ENCODE peak calls at places on chromosomes 12 and 14, in five cellular contexts. Z is pancreas, P is fibroblast of lung, A is PC-9, X is AG04449. U is an unnamed sample.

GRCh38 chr12:65811968-65812700 is 12.1 kb upstream of the HMGA2 start:
- DNase-seq in Z (no peak), P (no peak), A (no peak), X (no peak), U (no peak)

GRCh38 chr14:36619131-36619530 is 36.7 kb upstream of the NKX2-8 start:
- DNase-seq in Z (no peak), P (no peak), A (no peak), X (no peak), U (no peak)

GRCh38 chr12:716506-716905 is 35.9 kb upstream of the WNK1 start:
- DNase-seq in Z (no peak), P (peak; percentile 57), A (no peak), X (no peak), U (peak; percentile 37)

GRCh38 chr14:37616853-37617252 is 21.4 kb downstream of the TTC6 start:
- DNase-seq in Z (no peak), P (no peak), A (no peak), X (no peak), U (no peak)

GRCh38 chr14:32073537-32074189 is 3.4 kb upstream of the ARHGAP5 start:
- DNase-seq in Z (no peak), P (peak; percentile 69), A (peak; percentile 72), X (no peak), U (no peak)

GRCh38 chr12:47908738-47909137 is 3.9 kb upstream of the VDR start:
- DNase-seq in Z (no peak), P (no peak), A (no peak), X (no peak), U (no peak)

GRCh38 chr14:50967719-50968266 is 23.5 kb upstream of the PYGL start:
- DNase-seq in Z (no peak), P (no peak), A (no peak), X (no peak), U (no peak)

GRCh38 chr14:55834390-55834789 is 254.4 kb downstream of the KTN1 start:
- DNase-seq in Z (no peak), P (no peak), A (no peak), X (no peak), U (no peak)

GRCh38 chr14:92417759-92418158 is 94.8 kb downstream of the SLC24A4 start:
- DNase-seq in Z (no peak), P (no peak), A (no peak), X (no peak), U (no peak)

GRCh38 chr14:104016873-104017650 is 68.4 kb upstream of the ASPG start:
- DNase-seq in Z (no peak), P (peak; percentile 14), A (no peak), X (no peak), U (no peak)

DNA sequence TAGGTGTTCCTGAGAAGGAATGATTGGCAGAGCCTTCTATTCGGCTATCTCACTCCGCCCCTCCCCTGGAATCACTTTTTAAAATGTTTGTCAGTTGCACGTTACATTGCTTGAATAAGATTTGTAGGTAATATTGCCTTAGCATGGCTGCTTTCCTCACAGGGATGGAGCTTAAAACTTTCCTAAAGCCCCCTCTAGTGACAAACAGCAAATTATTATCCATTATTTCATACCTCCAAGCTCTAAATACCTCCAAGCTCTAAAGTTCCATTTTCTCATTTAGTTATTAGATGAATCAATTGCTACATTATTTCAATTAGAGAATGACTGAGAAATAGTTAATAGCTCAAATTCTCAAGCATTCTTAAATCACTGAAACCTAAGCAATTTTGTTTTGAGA is 5.1 kb upstream of the SPATA7 start:
- DNase-seq in Z (no peak), P (peak; percentile 7), A (no peak), X (no peak), U (no peak)
- TF ChIP-seq CTCF in Z (no peak), P (peak; percentile 34), A (no peak), X (no peak), U (peak; percentile 39)

GRCh38 chr12:107998863-107999262 is 130.2 kb upstream of the WSCD2 start:
- DNase-seq in Z (no peak), P (no peak), A (no peak), X (no peak), U (no peak)

GRCh38 chr12:107990325-107990724 is 138.8 kb upstream of the WSCD2 start:
- DNase-seq in Z (no peak), P (no peak), A (no peak), X (no peak), U (peak; percentile 33)

GRCh38 chr12:107992016-107992415 is 137.1 kb upstream of the WSCD2 start:
- DNase-seq in Z (no peak), P (no peak), A (no peak), X (no peak), U (no peak)

DNA sequence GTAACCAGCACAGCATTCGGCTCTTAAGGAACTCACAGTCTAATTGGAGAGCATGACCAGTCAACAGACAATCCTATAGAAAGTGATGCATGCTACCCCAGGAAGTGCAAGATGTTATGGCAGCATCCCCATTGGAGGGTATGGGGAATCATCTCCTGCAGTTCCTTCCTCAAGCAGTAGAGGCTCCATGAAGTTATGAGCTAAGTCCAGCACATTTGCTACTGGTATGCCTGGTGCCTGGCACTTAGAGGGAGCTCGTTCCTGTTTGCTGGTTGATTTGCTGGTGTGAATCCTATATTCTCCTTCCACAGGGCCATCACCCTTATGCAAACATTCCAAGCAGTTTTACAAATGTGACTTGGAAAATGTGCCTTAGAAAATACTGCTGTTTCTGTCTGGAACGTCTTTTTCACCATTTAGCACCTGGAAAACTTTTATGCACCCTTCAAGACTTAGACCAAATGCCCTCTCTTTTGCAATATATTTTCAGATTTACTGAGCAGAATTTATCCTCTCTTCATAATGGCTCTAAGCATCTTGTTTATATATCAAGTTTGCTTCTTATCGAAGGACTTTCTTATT is 136.1 kb upstream of the WSCD2 start:
- DNase-seq in Z (no peak), P (peak; percentile 15), A (no peak), X (no peak), U (no peak)
- TF ChIP-seq CTCF in Z (peak; percentile 23), P (peak; percentile 13), A (peak; percentile 49), X (peak; percentile 42), U (peak; percentile 9)

GRCh38 chr12:97272471-97272870 is 190.1 kb upstream of the RMST start:
- DNase-seq in Z (no peak), P (no peak), A (no peak), X (no peak), U (no peak)

GRCh38 chr12:97276621-97277020 is 186.0 kb upstream of the RMST start:
- DNase-seq in Z (no peak), P (no peak), A (no peak), X (no peak), U (no peak)

GRCh38 chr12:97276198-97276580 is 186.4 kb upstream of the RMST start:
- DNase-seq in Z (no peak), P (no peak), A (no peak), X (no peak), U (peak; percentile 28)

GRCh38 chr12:97277030-97277429 is 185.6 kb upstream of the RMST start:
- DNase-seq in Z (no peak), P (no peak), A (no peak), X (no peak), U (no peak)

DNA sequence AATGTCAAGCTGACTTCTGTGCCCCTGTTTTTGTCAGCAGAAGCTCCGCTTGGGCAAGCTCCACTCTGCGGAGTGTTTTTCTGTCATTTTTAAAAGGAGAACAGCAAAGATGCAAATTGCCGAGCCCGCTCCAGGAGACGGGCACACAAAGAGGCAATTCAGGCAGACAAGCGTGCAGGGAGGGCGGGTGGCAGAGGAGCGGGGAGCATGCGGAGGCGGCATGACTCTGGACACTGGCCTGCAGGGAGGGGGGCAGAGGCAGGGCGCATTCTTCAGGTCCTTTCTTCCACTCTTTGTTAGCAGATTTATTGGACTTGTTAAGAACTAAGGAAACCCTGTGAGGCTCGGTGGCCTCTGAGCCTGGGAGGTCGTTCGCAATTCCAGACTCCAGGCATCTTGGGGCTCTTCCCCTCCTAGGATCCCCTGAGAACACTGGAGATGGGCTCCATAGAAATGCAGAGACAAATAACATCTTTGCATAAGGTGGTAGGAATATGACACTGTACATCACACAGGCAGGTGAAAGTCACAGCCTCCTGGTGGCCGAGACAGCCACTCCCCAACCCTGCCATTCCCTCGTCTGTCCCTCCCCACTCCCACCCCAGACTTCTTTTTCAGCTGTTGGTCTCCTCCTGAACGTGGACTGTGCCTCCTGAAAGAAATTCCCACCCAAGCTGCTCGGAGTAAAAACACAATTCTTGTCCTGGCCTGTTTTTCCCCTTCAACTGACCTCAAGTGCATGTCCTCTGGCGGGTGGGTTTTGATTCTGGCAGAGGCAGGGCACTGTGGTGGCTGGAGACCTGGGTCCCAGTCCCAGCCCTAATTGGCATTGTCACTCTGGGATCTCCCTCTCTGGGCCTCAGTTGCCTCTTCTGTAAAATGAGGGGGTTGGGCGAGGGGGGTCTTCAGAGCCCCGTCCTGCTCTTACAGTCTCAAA is 187.1 kb upstream of the RMST start:
- DNase-seq in Z (peak; percentile 22), P (peak; percentile 10), A (no peak), X (no peak), U (peak; percentile 84)
- TF ChIP-seq CTCF in Z (no peak), P (no peak), A (no peak), X (no peak), U (no peak)

GRCh38 chr12:20800160-20800559 is 10.3 kb upstream of the SLCO1B3 start:
- DNase-seq in Z (no peak), P (no peak), A (no peak), X (no peak), U (no peak)
- TF ChIP-seq CTCF in Z (no peak), P (no peak), A (no peak), X (no peak), U (no peak)

GRCh38 chr14:48398675-48399282 is 723.4 kb upstream of the MDGA2 start:
- DNase-seq in Z (no peak), P (peak; percentile 33), A (no peak), X (no peak), U (no peak)
- TF ChIP-seq CTCF in Z (peak; percentile 56), P (peak; percentile 57), A (peak; percentile 78), X (no peak), U (peak; percentile 65)

DNA sequence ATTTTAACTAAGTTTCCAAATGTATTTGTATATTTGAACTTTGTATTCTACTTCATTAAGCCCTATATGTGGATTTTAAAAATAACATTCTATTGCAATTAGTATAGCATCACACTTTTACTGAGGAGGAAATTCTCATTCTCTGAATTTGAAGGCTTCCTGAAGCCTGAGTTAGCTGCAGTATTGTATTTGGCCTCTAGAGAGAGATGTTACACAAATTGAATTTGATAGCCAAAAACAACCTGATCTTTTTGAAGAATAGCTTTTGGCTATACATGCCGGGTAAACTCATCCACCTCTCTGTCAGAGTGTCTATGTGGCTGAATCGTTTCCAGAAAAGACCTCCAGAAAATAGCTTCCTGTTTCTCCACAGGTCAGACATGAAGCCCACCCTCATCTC is 316.5 kb upstream of the OR4E1 start:
- DNase-seq in Z (no peak), P (no peak), A (no peak), X (no peak), U (no peak)
- TF ChIP-seq CTCF in Z (no peak), P (peak; percentile 45), A (peak; percentile 62), X (no peak), U (peak; percentile 56)